ENCODE peak calls at places on chromosomes 4 and X, in five cellular contexts. G, K, D, H and N are unnamed samples.
A peak's percentile ranks its signal among the peaks of the same experiment; 100 is the strongest.

GRCh38 chr4:6908397-6909112 is 1.1 kb upstream of the TBC1D14 start:
- DNase-seq in G (peak; percentile 50), K (no peak), D (no peak), H (no peak), N (no peak)

GRCh38 chrX:54495814-54496516 is at the start of gene FGD1:
- DNase-seq in G (peak; percentile 41), K (peak; percentile 56), D (no peak), H (peak; percentile 73), N (no peak)

GRCh38 chrX:110045988-110046387 is 43.1 kb downstream of the TMEM164 start:
- DNase-seq in G (no peak), K (no peak), D (no peak), H (no peak), N (no peak)

GRCh38 chrX:102746134-102746584 is 25.6 kb downstream of the GPRASP3 start:
- DNase-seq in G (no peak), K (no peak), D (no peak), H (peak; percentile 34), N (no peak)

GRCh38 chr4:6643141-6643847 is 2.8 kb downstream of the MRFAP1 start:
- DNase-seq in G (no peak), K (no peak), D (no peak), H (no peak), N (no peak)

GRCh38 chr4:102869569-102870227 is 906 bp downstream of the CISD2 start:
- DNase-seq in G (peak; percentile 2), K (no peak), D (no peak), H (no peak), N (peak; percentile 74)

GRCh38 chr4:7752649-7753048 is 187.0 kb downstream of the AFAP1 start:
- DNase-seq in G (peak; percentile 28), K (no peak), D (no peak), H (no peak), N (no peak)

GRCh38 chrX:40085714-40086113 is 12.0 kb downstream of the BCOR start:
- DNase-seq in G (no peak), K (no peak), D (no peak), H (peak; percentile 29), N (peak; percentile 48)

GRCh38 chrX:54746928-54747327 is 51.1 kb downstream of the ITIH6 start:
- DNase-seq in G (no peak), K (no peak), D (no peak), H (no peak), N (no peak)

DNA sequence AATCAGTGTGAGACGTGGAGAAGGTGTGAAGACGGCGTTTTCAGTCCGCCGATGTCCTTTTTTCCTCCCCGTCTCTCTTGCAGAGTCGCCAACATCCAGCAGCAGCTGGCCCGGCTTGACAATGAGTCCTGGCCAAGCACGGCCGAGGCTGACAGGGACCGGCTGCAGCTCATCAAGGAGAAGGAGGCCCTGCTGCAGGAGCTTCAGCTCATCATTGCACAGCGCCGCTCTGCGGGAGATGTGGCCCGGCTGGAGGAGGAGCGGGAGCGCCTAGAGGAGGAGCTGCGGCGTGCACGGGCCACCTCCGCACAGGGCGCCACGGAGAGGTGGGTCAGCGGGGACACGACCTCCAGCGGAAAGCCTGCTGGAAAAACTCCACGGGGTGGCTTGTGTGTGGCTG is 47.1 kb upstream of the CLCN4 start:
- DNase-seq in G (no peak), K (no peak), D (no peak), H (no peak), N (no peak)
- H3K9ac ChIP-seq in G (no peak overlapping the region), K (no peak overlapping the region), D (no peak overlapping the region), H (no peak overlapping the region), N (no peak overlapping the region)

GRCh38 chr4:126850286-126850685 is 782.5 kb upstream of the INTU start:
- DNase-seq in G (peak; percentile 99), K (no peak), D (no peak), H (no peak), N (no peak)
- H2AFZ ChIP-seq in G (peak overlapping the region; percentile 0), K (peak overlapping the region; percentile 24), D (peak overlapping the region; percentile 66), H (no peak overlapping the region), N (no peak overlapping the region)

DNA sequence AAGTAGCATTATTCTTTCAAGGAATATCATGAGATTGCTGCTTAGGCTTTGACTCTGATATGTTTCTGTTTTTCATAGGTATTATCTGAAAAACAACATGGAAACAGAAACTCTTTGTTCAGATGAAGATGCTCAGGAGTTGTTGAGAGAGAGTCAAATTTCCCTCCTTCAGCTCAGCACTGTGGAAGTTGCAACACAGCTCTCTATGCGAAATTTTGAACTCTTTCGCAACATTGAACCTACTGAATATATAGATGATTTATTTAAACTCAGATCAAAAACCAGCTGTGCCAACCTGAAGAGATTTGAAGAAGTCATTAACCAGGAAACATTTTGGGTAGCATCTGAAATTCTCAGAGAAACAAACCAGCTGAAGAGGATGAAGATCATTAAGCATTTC is 238.6 kb downstream of the RAPGEF2 start:
- DNase-seq in G (peak; percentile 72), K (no peak), D (no peak), H (no peak), N (no peak)
- H3K4me1 ChIP-seq in G (peaks cover 2% of the 10 kb centered on the region), K (no peaks in the 10 kb centered on the region), D (no peaks in the 10 kb centered on the region), H (no peaks in the 10 kb centered on the region), N (no peaks in the 10 kb centered on the region)

DNA sequence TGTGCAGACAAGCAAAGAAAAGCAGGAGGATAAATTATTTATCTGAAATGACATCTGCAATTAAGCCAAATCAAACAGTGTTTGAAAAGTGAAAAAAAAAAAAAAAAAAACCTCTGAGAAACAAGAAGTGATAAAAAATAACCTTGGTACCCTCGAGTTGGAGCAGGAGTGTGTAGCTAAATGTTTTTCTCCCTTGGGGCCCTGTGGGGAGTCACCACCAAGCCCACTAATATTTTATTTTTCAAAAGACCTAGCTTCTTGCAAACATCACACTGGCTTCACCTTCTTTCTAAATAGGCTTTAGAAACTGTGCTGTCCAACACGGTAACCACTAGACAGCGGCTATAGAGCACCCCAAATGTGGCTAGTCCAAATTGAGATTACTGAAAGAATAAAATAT is 47.7 kb downstream of the SNX25 start:
- DNase-seq in G (no peak), K (no peak), D (no peak), H (no peak), N (no peak)
- H3K9ac ChIP-seq in G (no peak overlapping the region), K (no peak overlapping the region), D (no peak overlapping the region), H (no peak overlapping the region), N (no peak overlapping the region)

GRCh38 chr4:182898479-182898799 is 18.7 kb downstream of the DCTD start:
- DNase-seq in G (no peak), K (no peak), D (no peak), H (no peak), N (no peak)

GRCh38 chr4:182897601-182898478 is 19.3 kb downstream of the DCTD start:
- DNase-seq in G (no peak), K (no peak), D (no peak), H (no peak), N (no peak)

GRCh38 chr4:182895791-182896292 is 21.3 kb downstream of the DCTD start:
- DNase-seq in G (no peak), K (no peak), D (no peak), H (no peak), N (no peak)

GRCh38 chr4:182894681-182895275 is 22.4 kb downstream of the DCTD start:
- DNase-seq in G (no peak), K (no peak), D (no peak), H (no peak), N (no peak)

GRCh38 chr4:182896421-182896820 is 20.8 kb downstream of the DCTD start:
- DNase-seq in G (no peak), K (no peak), D (no peak), H (no peak), N (no peak)
- H2AFZ ChIP-seq in G (no peak overlapping the region), K (no peak overlapping the region), D (no peak overlapping the region), H (no peak overlapping the region), N (no peak overlapping the region)

GRCh38 chr4:1012031-1012739 is 759 bp downstream of the FGFRL1 start:
- DNase-seq in G (no peak), K (no peak), D (no peak), H (no peak), N (no peak)

GRCh38 chr4:1015746-1016145 is 4.3 kb downstream of the FGFRL1 start:
- DNase-seq in G (no peak), K (no peak), D (no peak), H (no peak), N (no peak)

GRCh38 chr4:1013225-1014073 is 2.0 kb downstream of the FGFRL1 start:
- DNase-seq in G (no peak), K (no peak), D (no peak), H (no peak), N (no peak)

GRCh38 chr4:1015179-1015578 is 3.8 kb downstream of the FGFRL1 start:
- DNase-seq in G (no peak), K (no peak), D (no peak), H (no peak), N (no peak)

DNA sequence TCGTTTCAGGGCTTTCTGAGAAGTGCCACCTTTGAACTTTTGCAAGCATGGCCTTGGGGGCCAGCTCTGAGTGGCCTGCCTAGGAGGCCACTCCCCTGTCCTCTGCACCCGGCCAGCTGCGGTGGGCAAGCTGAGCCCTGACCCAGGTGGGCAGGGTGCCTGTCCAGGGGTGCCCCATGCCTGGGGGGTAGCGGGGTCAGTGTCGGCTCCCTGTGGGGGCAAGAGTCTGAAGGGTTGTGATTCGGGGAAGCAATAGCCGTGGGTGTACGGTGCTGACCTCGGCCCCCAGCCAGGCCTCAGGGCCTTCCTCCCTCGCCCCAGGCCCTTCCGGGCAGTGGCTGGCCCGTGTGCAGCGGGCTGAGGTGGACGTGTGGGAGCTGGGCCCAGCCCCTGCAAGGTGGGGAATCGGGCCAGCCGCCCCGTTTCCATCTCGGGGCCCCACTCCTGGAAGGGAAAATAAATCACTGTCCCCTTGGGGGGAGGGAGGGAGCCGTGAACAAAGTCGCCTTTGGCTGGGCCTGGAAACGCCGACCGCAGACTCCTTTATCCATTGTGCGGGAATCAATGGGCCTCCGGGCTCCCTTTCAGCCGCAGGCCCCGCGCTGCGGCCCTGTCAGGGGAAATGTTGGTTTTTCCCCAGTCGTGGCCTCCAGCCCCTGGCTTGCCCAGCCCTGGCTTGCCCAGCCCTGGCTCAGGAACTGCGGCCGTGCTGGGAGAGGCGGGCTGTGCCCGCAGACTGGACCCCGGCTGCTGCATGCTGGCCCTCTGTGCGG is 3.2 kb downstream of the FGFRL1 start:
- DNase-seq in G (no peak), K (no peak), D (no peak), H (no peak), N (no peak)
- H3K4me1 ChIP-seq in G (peaks cover 9% of the 10 kb centered on the region), K (peaks cover 56% of the 10 kb centered on the region), D (peaks cover 9% of the 10 kb centered on the region), H (no peaks in the 10 kb centered on the region), N (peaks cover 3% of the 10 kb centered on the region)

GRCh38 chr4:86587016-86587713 is 7.0 kb upstream of the PTPN13 start:
- DNase-seq in G (no peak), K (no peak), D (no peak), H (no peak), N (no peak)
- H3K9ac ChIP-seq in G (no peak overlapping the region), K (no peak overlapping the region), D (no peak overlapping the region), H (no peak overlapping the region), N (no peak overlapping the region)

GRCh38 chr4:4542824-4543485 is 1.1 kb upstream of the STX18 start:
- DNase-seq in G (no peak), K (no peak), D (no peak), H (no peak), N (peak; percentile 77)
- H2AFZ ChIP-seq in G (peak overlapping the region; percentile 62), K (peak overlapping the region; percentile 99), D (no peak overlapping the region), H (no peak overlapping the region), N (peak overlapping the region; percentile 18)

GRCh38 chrX:48711929-48712505 is 15.5 kb downstream of the SUV39H1 start:
- DNase-seq in G (no peak), K (no peak), D (no peak), H (no peak), N (no peak)
- H3K4me1 ChIP-seq in G (peaks cover 2% of the 10 kb centered on the region), K (no peaks in the 10 kb centered on the region), D (no peaks in the 10 kb centered on the region), H (no peaks in the 10 kb centered on the region), N (peaks cover 10% of the 10 kb centered on the region)